ENCODE peak calls at places on chromosome 6, in eight cellular contexts. U is HTR-8/SVneo; Z is activated T-cell treated with anti-CD3 and anti-CD28 coated beads, Interleukin-2, amount 50 U/mL, for 72 hours; N is activated CD4-positive, alpha-beta T cell treated with anti-CD3 and anti-CD28 coated beads, Interleukin-2, amount 50 U/mL, for 24 hours; F is NCI-H774; Q is adrenal gland; T is effector memory CD8-positive, alpha-beta T cell; I is lung. V is an unnamed sample.

GRCh38 chr6:150238294-150238693 is 95.5 kb downstream of the PPP1R14C start:
- DNase-seq in U (no peak), Z (no peak), N (no peak), F (no peak), Q (no peak), T (no peak), I (peak), V (no peak)

GRCh38 chr6:135759831-135760230 is 91.7 kb upstream of the PDE7B start:
- DNase-seq in U (no peak), Z (no peak), N (no peak), F (no peak), Q (no peak), T (no peak), I (no peak), V (no peak)

GRCh38 chr6:111949546-111949945 is 76.3 kb upstream of the FYN start:
- DNase-seq in U (no peak), Z (no peak), N (no peak), F (no peak), Q (no peak), T (no peak), I (no peak), V (no peak)

GRCh38 chr6:13044390-13044789 is 283.9 kb downstream of the TBC1D7 start:
- DNase-seq in U (no peak), Z (no peak), N (no peak), F (no peak), Q (no peak), T (no peak), I (no peak), V (no peak)

GRCh38 chr6:28311139-28311823 is 24.7 kb downstream of the ZSCAN31 start:
- DNase-seq in U (no peak), Z (no peak), N (no peak), F (no peak), Q (no peak), T (no peak), I (no peak), V (peak)

GRCh38 chr6:29759457-29759856 is 36.2 kb downstream of the HLA-F start:
- DNase-seq in U (no peak), Z (no peak), N (no peak), F (no peak), Q (no peak), T (no peak), I (no peak), V (no peak)

GRCh38 chr6:53796791-53797190 is 2.0 kb downstream of the LRRC1 start:
- DNase-seq in U (no peak), Z (no peak), N (no peak), F (no peak), Q (no peak), T (no peak), I (no peak), V (no peak)

GRCh38 chr6:3518356-3518841 is 61.5 kb upstream of the SLC22A23 start:
- DNase-seq in U (peak), Z (no peak), N (no peak), F (no peak), Q (peak), T (no peak), I (no peak), V (no peak)

GRCh38 chr6:36838896-36839818 is at the start of gene CPNE5:
- DNase-seq in U (no peak), Z (peak), N (no peak), F (no peak), Q (no peak), T (no peak), I (no peak), V (no peak)

GRCh38 chr6:48032156-48032555 is 78.8 kb downstream of the PTCHD4 start:
- DNase-seq in U (no peak), Z (no peak), N (no peak), F (no peak), Q (peak), T (no peak), I (no peak), V (peak)

GRCh38 chr6:46790359-46790874 is 2.8 kb upstream of the MEP1A start:
- DNase-seq in U (no peak), Z (no peak), N (no peak), F (no peak), Q (no peak), T (no peak), I (no peak), V (no peak)

GRCh38 chr6:109008537-109008950 is 86.1 kb downstream of the SESN1 start:
- DNase-seq in U (no peak), Z (no peak), N (no peak), F (peak), Q (peak), T (no peak), I (no peak), V (no peak)

GRCh38 chr6:90183587-90184333 is 112.9 kb downstream of the BACH2 start:
- DNase-seq in U (no peak), Z (no peak), N (no peak), F (no peak), Q (no peak), T (no peak), I (no peak), V (peak)

GRCh38 chr6:125019281-125019680 is 57.0 kb downstream of the RNF217 start:
- DNase-seq in U (no peak), Z (no peak), N (no peak), F (no peak), Q (no peak), T (no peak), I (no peak), V (no peak)

GRCh38 chr6:162099685-162100084 is 627.9 kb downstream of the PRKN start:
- DNase-seq in U (no peak), Z (peak), N (no peak), F (no peak), Q (no peak), T (no peak), I (peak), V (peak)

GRCh38 chr6:25302677-25303128 is 23.5 kb downstream of the CARMIL1 start:
- DNase-seq in U (peak), Z (no peak), N (no peak), F (peak), Q (no peak), T (no peak), I (peak), V (peak)

GRCh38 chr6:142902636-142903053 is 42.3 kb downstream of the HIVEP2 start:
- DNase-seq in U (peak), Z (peak), N (no peak), F (no peak), Q (no peak), T (peak), I (peak), V (peak)

GRCh38 chr6:152267967-152268845 is 369.0 kb downstream of the SYNE1 start:
- DNase-seq in U (peak), Z (peak), N (no peak), F (peak), Q (no peak), T (no peak), I (no peak), V (no peak)

GRCh38 chr6:163861627-163862026 is 447.1 kb downstream of the QKI start:
- DNase-seq in U (no peak), Z (no peak), N (no peak), F (no peak), Q (no peak), T (no peak), I (no peak), V (no peak)

GRCh38 chr6:107061125-107062020 is 33.4 kb downstream of the MTRES1 start:
- DNase-seq in U (no peak), Z (peak), N (no peak), F (no peak), Q (no peak), T (no peak), I (no peak), V (no peak)

GRCh38 chr6:73969982-73970960 is 274.3 kb downstream of the CD109 start:
- DNase-seq in U (peak), Z (peak), N (no peak), F (peak), Q (no peak), T (no peak), I (no peak), V (peak)

GRCh38 chr6:20426177-20427082 is 24.8 kb downstream of the E2F3 start:
- DNase-seq in U (no peak), Z (no peak), N (no peak), F (no peak), Q (no peak), T (no peak), I (no peak), V (no peak)

GRCh38 chr6:39453956-39454524 is 131.5 kb upstream of the KCNK16 start:
- DNase-seq in U (no peak), Z (no peak), N (no peak), F (no peak), Q (no peak), T (no peak), I (no peak), V (no peak)

GRCh38 chr6:13177617-13178506 is 150.5 kb downstream of the TBC1D7 start:
- DNase-seq in U (no peak), Z (peak), N (no peak), F (no peak), Q (no peak), T (no peak), I (no peak), V (no peak)

GRCh38 chr6:164870175-164870574 is 439.2 kb downstream of the C6orf118 start:
- DNase-seq in U (no peak), Z (no peak), N (no peak), F (peak), Q (no peak), T (no peak), I (no peak), V (no peak)

GRCh38 chr6:39453236-39453635 is 130.7 kb upstream of the KCNK16 start:
- DNase-seq in U (no peak), Z (no peak), N (no peak), F (no peak), Q (no peak), T (no peak), I (no peak), V (no peak)

GRCh38 chr6:106692112-106692822 is 62.9 kb downstream of the QRSL1 start:
- DNase-seq in U (peak), Z (no peak), N (no peak), F (peak), Q (peak), T (no peak), I (no peak), V (peak)

GRCh38 chr6:54266400-54266923 is 41.8 kb upstream of the TINAG start:
- DNase-seq in U (no peak), Z (no peak), N (no peak), F (no peak), Q (no peak), T (no peak), I (no peak), V (no peak)

GRCh38 chr6:77010931-77011542 is 452.3 kb downstream of the HTR1B start:
- DNase-seq in U (no peak), Z (no peak), N (no peak), F (no peak), Q (no peak), T (no peak), I (no peak), V (no peak)

GRCh38 chr6:44166591-44167184 is 8.1 kb downstream of the CAPN11 start:
- DNase-seq in U (no peak), Z (no peak), N (no peak), F (no peak), Q (no peak), T (no peak), I (no peak), V (no peak)

GRCh38 chr6:114452785-114453401 is 110.1 kb upstream of the HS3ST5 start:
- DNase-seq in U (no peak), Z (no peak), N (no peak), F (no peak), Q (no peak), T (no peak), I (no peak), V (no peak)

GRCh38 chr6:148508401-148509151 is 165.9 kb downstream of the SASH1 start:
- DNase-seq in U (no peak), Z (no peak), N (no peak), F (no peak), Q (no peak), T (no peak), I (no peak), V (no peak)